ENCODE peak calls at places on chromosome 17, in nine cellular contexts. O is NCI-H446 treated with DMSO at 0.1 percent for 48 hours; L is Right ventricle myocardium inferior; U is CD8-positive, alpha-beta T cell; Q is endothelial cell; N is T47D; I is BE2C; G is AG10803; H is CD4-positive, alpha-beta memory T cell. E is an unnamed sample.

GRCh38 chr17:1752425-1752941 is 9.4 kb upstream of the SERPINF1 start:
- DNase-seq in H (no peak), L (no peak), O (no peak), G (no peak), I (no peak), U (no peak), Q (no peak), N (no peak), E (peak)

GRCh38 chr17:82905130-82905529 is 65.3 kb upstream of the ZNF750 start:
- DNase-seq in U (no peak), H (no peak), N (no peak), L (no peak), G (no peak), Q (no peak), O (no peak), I (no peak), E (no peak)

GRCh38 chr17:53227101-53227500 is 595.6 kb upstream of the KIF2B start:
- DNase-seq in O (no peak), Q (no peak), N (no peak), I (no peak), U (no peak), L (no peak), G (no peak), H (no peak), E (no peak)

GRCh38 chr17:51423421-51424160 is 163.2 kb downstream of the UTP18 start:
- DNase-seq in O (no peak), I (no peak), H (no peak), G (no peak), L (no peak), U (no peak), N (no peak), Q (no peak), E (no peak)

GRCh38 chr17:38465420-38466345 is 37.4 kb downstream of the ARHGAP23 start:
- DNase-seq in O (no peak), I (no peak), H (no peak), L (peak), G (peak), U (no peak), N (peak), Q (no peak), E (peak)

GRCh38 chr17:81546906-81547613 is 5.1 kb downstream of the FAAP100 start:
- DNase-seq in L (no peak), N (no peak), H (no peak), U (no peak), O (no peak), G (no peak), I (no peak), Q (no peak), E (no peak)

GRCh38 chr17:1709971-1710806 is at the start of gene TLCD2:
- DNase-seq in G (peak), I (peak), N (peak), Q (peak), H (no peak), O (no peak), L (peak), U (no peak), E (peak)

GRCh38 chr17:21218101-21218500 is 4.1 kb upstream of the TMEM11 start:
- DNase-seq in L (no peak), I (peak), U (no peak), Q (no peak), O (no peak), N (no peak), G (no peak), H (no peak), E (no peak)

GRCh38 chr17:42288078-42288984 is at the start of gene STAT5A:
- DNase-seq in I (peak), U (peak), L (peak), H (peak), N (peak), O (no peak), G (peak), Q (peak), E (peak)

GRCh38 chr17:35774499-35774898 is 13.8 kb downstream of the C17orf50 start:
- DNase-seq in Q (no peak), O (no peak), L (no peak), U (no peak), I (peak), N (no peak), H (no peak), G (no peak), E (no peak)

GRCh38 chr17:61214753-61215152 is 184.9 kb upstream of the TBX2 start:
- DNase-seq in Q (no peak), H (no peak), O (no peak), I (no peak), N (no peak), U (no peak), G (no peak), L (no peak), E (no peak)

GRCh38 chr17:73394523-73395450 is 83.0 kb upstream of the CDC42EP4 start:
- DNase-seq in O (no peak), N (no peak), G (no peak), I (peak), U (no peak), Q (no peak), H (no peak), L (peak), E (no peak)

GRCh38 chr17:82065638-82066303 is at the start of gene DUS1L:
- DNase-seq in I (peak), N (peak), O (no peak), L (peak), G (peak), Q (peak), H (peak), U (peak), E (peak)

GRCh38 chr17:2853111-2853721 is 57.0 kb downstream of the RAP1GAP2 start:
- DNase-seq in H (peak), Q (peak), L (peak), G (peak), I (peak), O (no peak), U (peak), N (peak), E (peak)

GRCh38 chr17:74215332-74215727 is 2.0 kb downstream of the TTYH2 start:
- DNase-seq in Q (no peak), U (no peak), L (peak), H (no peak), I (no peak), N (no peak), O (no peak), G (no peak), E (no peak)

GRCh38 chr17:82767041-82767754 is 15.3 kb downstream of the TBCD start:
- DNase-seq in N (no peak), H (peak), G (peak), I (peak), U (peak), Q (peak), L (no peak), O (no peak), E (peak)

GRCh38 chr17:80219013-80219776 is 938 bp downstream of the SGSH start:
- DNase-seq in O (no peak), L (peak), U (peak), H (peak), N (peak), G (peak), Q (peak), I (peak), E (peak)

GRCh38 chr17:51857052-51857593 is 301.4 kb downstream of the CA10 start:
- DNase-seq in N (no peak), L (no peak), I (peak), H (no peak), Q (no peak), O (peak), U (no peak), G (no peak), E (peak)

GRCh38 chr17:76353004-76353598 is 615 bp downstream of the PRPSAP1 start:
- DNase-seq in L (no peak), N (peak), I (peak), U (peak), H (peak), G (no peak), Q (peak), O (no peak), E (peak)

GRCh38 chr17:80024206-80024972 is 11.3 kb downstream of the TBC1D16 start:
- DNase-seq in I (no peak), N (no peak), Q (no peak), U (no peak), O (no peak), L (no peak), H (no peak), G (peak), E (no peak)

GRCh38 chr17:9239821-9240658 is 218.7 kb downstream of the NTN1 start:
- DNase-seq in U (peak), N (peak), Q (peak), G (peak), O (no peak), H (peak), L (peak), I (peak), E (peak)

GRCh38 chr17:40551874-40552768 is 13.2 kb downstream of the CCR7 start:
- DNase-seq in U (peak), N (no peak), Q (no peak), L (no peak), H (no peak), G (peak), I (peak), O (no peak), E (no peak)

GRCh38 chr17:75565066-75565465 is 22.5 kb upstream of the MYO15B start:
- DNase-seq in Q (no peak), H (no peak), N (peak), U (no peak), G (peak), L (no peak), I (no peak), O (no peak), E (no peak)

GRCh38 chr17:80531400-80531799 is 13.2 kb upstream of the RPTOR start:
- DNase-seq in L (no peak), U (no peak), I (no peak), H (no peak), G (no peak), O (no peak), N (no peak), Q (no peak), E (no peak)

GRCh38 chr17:41925991-41926590 is 4.3 kb upstream of the ODAD4 start:
- DNase-seq in I (no peak), L (no peak), N (no peak), H (no peak), O (no peak), Q (no peak), U (no peak), G (no peak), E (no peak)

GRCh38 chr17:4516740-4517139 is 18.1 kb downstream of the SPNS2 start:
- DNase-seq in G (no peak), L (peak), U (no peak), H (no peak), O (no peak), N (no peak), I (no peak), Q (no peak), E (no peak)

GRCh38 chr17:80008383-80008840 is 27.3 kb downstream of the TBC1D16 start:
- DNase-seq in L (peak), H (peak), I (peak), O (no peak), N (peak), Q (peak), G (peak), U (peak), E (peak)